ENCODE peak calls at places on chromosomes 2 and 18, in five cellular contexts. E, J, Y, U and B are unnamed samples.

GRCh38 chr2:160064916-160065315 is 2.5 kb upstream of the PLA2R1 start:
- DNase-seq in U (no peak), E (no peak), J (no peak), Y (no peak), B (no peak)

GRCh38 chr2:135727968-135728728 is 13.5 kb upstream of the UBXN4 start:
- DNase-seq in U (no peak), Y (no peak), J (no peak), E (no peak), B (no peak)

GRCh38 chr2:163044116-163044515 is 205.5 kb upstream of the KCNH7 start:
- DNase-seq in U (no peak), Y (no peak), E (peak), J (no peak), B (no peak)

GRCh38 chr2:146321175-146321574 is 1523.7 kb upstream of the ACVR2A start:
- DNase-seq in U (no peak), J (no peak), Y (no peak), E (peak), B (no peak)

GRCh38 chr2:139686205-139686604 is 906.0 kb upstream of the NXPH2 start:
- DNase-seq in Y (no peak), J (no peak), E (no peak), U (no peak), B (no peak)

GRCh38 chr2:105294844-105295481 is 34.6 kb downstream of the TGFBRAP1 start:
- DNase-seq in J (no peak), E (peak), Y (no peak), U (peak), B (peak)

GRCh38 chr2:72276876-72277275 is 129.2 kb upstream of the CYP26B1 start:
- DNase-seq in J (no peak), E (no peak), Y (no peak), U (no peak), B (no peak)

GRCh38 chr2:349390-349789 is 61.5 kb upstream of the ALKAL2 start:
- DNase-seq in J (no peak), Y (no peak), E (peak), U (no peak), B (no peak)

GRCh38 chr2:36618381-36618780 is 20.4 kb upstream of the FEZ2 start:
- DNase-seq in E (peak), U (peak), Y (no peak), J (peak), B (no peak)

GRCh38 chr2:99689135-99689742 is 199.4 kb upstream of the REV1 start:
- DNase-seq in Y (no peak), E (no peak), U (no peak), J (no peak), B (no peak)

GRCh38 chr2:144524190-144524957 is 4.5 kb upstream of the ZEB2 start:
- DNase-seq in U (peak), E (no peak), Y (peak), J (no peak), B (peak)

GRCh38 chr2:88601302-88601701 is 26.0 kb downstream of the EIF2AK3 start:
- DNase-seq in E (no peak), U (no peak), Y (no peak), J (no peak), B (no peak)

GRCh38 chr2:74548285-74548918 is 5.3 kb downstream of the LOXL3 start:
- DNase-seq in E (no peak), Y (no peak), J (no peak), U (no peak), B (no peak)

GRCh38 chr2:214286011-214286410 is 124.8 kb upstream of the VWC2L start:
- DNase-seq in J (no peak), E (no peak), U (no peak), Y (no peak), B (no peak)

GRCh38 chr2:161005170-161005569 is 155.1 kb upstream of the TANK start:
- DNase-seq in U (no peak), Y (no peak), E (no peak), J (no peak), B (no peak)

GRCh38 chr2:201267278-201268030 is 7.1 kb downstream of the CASP8 start:
- DNase-seq in E (no peak), Y (no peak), J (no peak), U (no peak), B (no peak)

GRCh38 chr2:9004338-9005204 is 1.1 kb upstream of the MBOAT2 start:
- DNase-seq in U (no peak), E (peak), Y (no peak), J (no peak), B (no peak)

GRCh38 chr2:42910657-42911405 is 118.4 kb upstream of the HAAO start:
- DNase-seq in Y (no peak), U (no peak), E (no peak), J (no peak), B (no peak)

GRCh38 chr18:49845629-49846252 is 32.4 kb upstream of the ACAA2 start:
- DNase-seq in Y (no peak), J (no peak), E (no peak), U (no peak), B (no peak)

GRCh38 chr2:230097841-230098240 is 29.1 kb upstream of the SLC16A14 start:
- DNase-seq in Y (no peak), U (no peak), J (no peak), E (no peak), B (no peak)

GRCh38 chr18:36335476-36336279 is 38.2 kb downstream of the FHOD3 start:
- DNase-seq in E (no peak), Y (no peak), J (no peak), U (no peak), B (no peak)

GRCh38 chr2:118568682-118569081 is 278.8 kb downstream of the EN1 start:
- DNase-seq in Y (no peak), E (no peak), U (no peak), J (no peak), B (no peak)

GRCh38 chr2:239143858-239144712 is 256.7 kb downstream of the HDAC4 start:
- DNase-seq in Y (no peak), E (peak), J (peak), U (peak), B (no peak)

GRCh38 chr2:120772261-120772660 is 36.6 kb downstream of the GLI2 start:
- DNase-seq in Y (peak), E (no peak), J (no peak), U (no peak), B (peak)